ENCODE peak calls at places on chromosomes 5 and 9, in ten cellular contexts. One of them, this sample, is unnamed.

GRCh38 chr5:133366438-133366837 is 245.9 kb downstream of the FSTL4 start:
- DNase-seq in cardiac fibroblast: no peak
- DNase-seq in PC-9: no peak
- DNase-seq in osteocyte: no peak
- DNase-seq in heart left ventricle: no peak
- DNase-seq in stomach: no peak
- DNase-seq in AG09319: no peak
- DNase-seq in left lung: no peak
- DNase-seq in glutamatergic neuron: no peak
- DNase-seq in uterus: no peak
- DNase-seq in this sample: no peak

GRCh38 chr5:123132330-123132729 is 43.3 kb downstream of the PRDM6 start:
- DNase-seq in AG09319: no peak
- DNase-seq in glutamatergic neuron: no peak
- DNase-seq in uterus: no peak
- DNase-seq in left lung: no peak
- DNase-seq in stomach: no peak
- DNase-seq in heart left ventricle: no peak
- DNase-seq in cardiac fibroblast: peak
- DNase-seq in PC-9: no peak
- DNase-seq in osteocyte: no peak
- DNase-seq in this sample: no peak

GRCh38 chr9:84991506-84991855 is 322.0 kb downstream of the NTRK2 start:
- DNase-seq in heart left ventricle: no peak
- DNase-seq in glutamatergic neuron: no peak
- DNase-seq in osteocyte: no peak
- DNase-seq in uterus: no peak
- DNase-seq in AG09319: no peak
- DNase-seq in stomach: no peak
- DNase-seq in PC-9: no peak
- DNase-seq in left lung: no peak
- DNase-seq in cardiac fibroblast: no peak
- DNase-seq in this sample: no peak

GRCh38 chr5:35857004-35857345 is 284 bp downstream of the IL7R start:
- DNase-seq in glutamatergic neuron: no peak
- DNase-seq in uterus: no peak
- DNase-seq in heart left ventricle: no peak
- DNase-seq in left lung: no peak
- DNase-seq in osteocyte: no peak
- DNase-seq in PC-9: no peak
- DNase-seq in AG09319: no peak
- DNase-seq in cardiac fibroblast: no peak
- DNase-seq in stomach: no peak
- DNase-seq in this sample: no peak

GRCh38 chr9:91897201-91897600 is 52.8 kb downstream of the ROR2 start:
- DNase-seq in left lung: no peak
- DNase-seq in osteocyte: no peak
- DNase-seq in uterus: no peak
- DNase-seq in glutamatergic neuron: no peak
- DNase-seq in cardiac fibroblast: no peak
- DNase-seq in heart left ventricle: no peak
- DNase-seq in AG09319: no peak
- DNase-seq in PC-9: no peak
- DNase-seq in stomach: no peak
- DNase-seq in this sample: no peak

GRCh38 chr5:14628346-14628745 is 36.2 kb upstream of the OTULIN start:
- DNase-seq in heart left ventricle: peak
- DNase-seq in glutamatergic neuron: no peak
- DNase-seq in osteocyte: no peak
- DNase-seq in PC-9: no peak
- DNase-seq in cardiac fibroblast: peak
- DNase-seq in AG09319: peak
- DNase-seq in stomach: no peak
- DNase-seq in uterus: no peak
- DNase-seq in left lung: no peak
- DNase-seq in this sample: peak

GRCh38 chr5:9124837-9125236 is 421.0 kb downstream of the SEMA5A start:
- DNase-seq in osteocyte: no peak
- DNase-seq in AG09319: no peak
- DNase-seq in heart left ventricle: no peak
- DNase-seq in left lung: no peak
- DNase-seq in PC-9: no peak
- DNase-seq in stomach: no peak
- DNase-seq in glutamatergic neuron: no peak
- DNase-seq in uterus: no peak
- DNase-seq in cardiac fibroblast: no peak
- DNase-seq in this sample: no peak

GRCh38 chr5:159902444-159903121 is 13.7 kb upstream of the ADRA1B start:
- DNase-seq in AG09319: no peak
- DNase-seq in cardiac fibroblast: peak
- DNase-seq in PC-9: peak
- DNase-seq in left lung: no peak
- DNase-seq in heart left ventricle: no peak
- DNase-seq in glutamatergic neuron: no peak
- DNase-seq in osteocyte: no peak
- DNase-seq in uterus: no peak
- DNase-seq in stomach: no peak
- DNase-seq in this sample: no peak

GRCh38 chr9:82599550-82599949 is 463.4 kb downstream of the RASEF start:
- DNase-seq in PC-9: no peak
- DNase-seq in left lung: no peak
- DNase-seq in uterus: no peak
- DNase-seq in AG09319: no peak
- DNase-seq in glutamatergic neuron: no peak
- DNase-seq in cardiac fibroblast: no peak
- DNase-seq in stomach: no peak
- DNase-seq in osteocyte: no peak
- DNase-seq in heart left ventricle: no peak
- DNase-seq in this sample: no peak

GRCh38 chr5:34859253-34859652 is 20.3 kb downstream of the TTC23L start:
- DNase-seq in heart left ventricle: no peak
- DNase-seq in left lung: no peak
- DNase-seq in osteocyte: no peak
- DNase-seq in stomach: no peak
- DNase-seq in PC-9: no peak
- DNase-seq in cardiac fibroblast: no peak
- DNase-seq in AG09319: no peak
- DNase-seq in uterus: no peak
- DNase-seq in glutamatergic neuron: no peak
- DNase-seq in this sample: no peak

GRCh38 chr5:75701856-75702255 is 15.4 kb downstream of the POC5 start:
- DNase-seq in stomach: no peak
- DNase-seq in AG09319: no peak
- DNase-seq in glutamatergic neuron: no peak
- DNase-seq in PC-9: no peak
- DNase-seq in osteocyte: no peak
- DNase-seq in heart left ventricle: no peak
- DNase-seq in cardiac fibroblast: no peak
- DNase-seq in uterus: no peak
- DNase-seq in left lung: no peak
- DNase-seq in this sample: no peak

GRCh38 chr5:36393656-36394438 is 92.1 kb upstream of the RANBP3L start:
- DNase-seq in stomach: no peak
- DNase-seq in heart left ventricle: no peak
- DNase-seq in left lung: no peak
- DNase-seq in AG09319: no peak
- DNase-seq in osteocyte: no peak
- DNase-seq in cardiac fibroblast: no peak
- DNase-seq in glutamatergic neuron: no peak
- DNase-seq in PC-9: no peak
- DNase-seq in uterus: no peak
- DNase-seq in this sample: no peak

GRCh38 chr9:98034593-98035546 is 21.7 kb upstream of the NANS start:
- DNase-seq in uterus: peak
- DNase-seq in glutamatergic neuron: peak
- DNase-seq in stomach: peak
- DNase-seq in osteocyte: peak
- DNase-seq in PC-9: no peak
- DNase-seq in cardiac fibroblast: peak
- DNase-seq in heart left ventricle: peak
- DNase-seq in left lung: peak
- DNase-seq in AG09319: peak
- DNase-seq in this sample: peak

DNA sequence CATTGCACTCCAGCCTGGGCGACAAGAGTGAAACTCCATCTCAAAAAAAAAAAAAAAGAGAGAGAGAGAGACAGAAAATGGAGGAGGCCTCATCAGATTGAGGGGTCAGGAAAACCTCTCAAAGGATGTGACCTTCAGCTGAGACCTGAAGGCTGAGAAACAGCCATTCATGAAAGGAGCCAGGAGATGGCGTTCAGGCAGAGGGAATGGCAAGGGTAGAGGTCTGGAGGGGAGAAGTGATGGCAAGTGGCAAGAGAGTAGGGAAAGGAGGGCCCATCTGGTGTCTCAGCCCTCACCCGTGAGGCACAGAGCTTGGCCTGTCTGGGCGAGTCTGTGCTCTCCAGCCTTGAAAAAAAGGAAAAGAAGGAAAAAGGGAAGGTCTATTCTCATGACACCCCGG is 17.0 kb downstream of the CAMK2A start:
- DNase-seq in osteocyte: no peak
- DNase-seq in uterus: no peak
- DNase-seq in PC-9: peak
- DNase-seq in cardiac fibroblast: peak
- DNase-seq in stomach: no peak
- DNase-seq in glutamatergic neuron: peak
- DNase-seq in AG09319: peak
- DNase-seq in heart left ventricle: no peak
- DNase-seq in left lung: no peak
- DNase-seq in this sample: no peak
- TF ChIP-seq CTCF in osteocyte: peak
- TF ChIP-seq CTCF in uterus: peak
- TF ChIP-seq CTCF in PC-9: peak
- TF ChIP-seq CTCF in cardiac fibroblast: peak
- TF ChIP-seq CTCF in stomach: no peak
- TF ChIP-seq CTCF in glutamatergic neuron: no peak
- TF ChIP-seq CTCF in AG09319: peak
- TF ChIP-seq CTCF in heart left ventricle: no peak
- TF ChIP-seq CTCF in left lung: no peak
- TF ChIP-seq CTCF in this sample: peak

DNA sequence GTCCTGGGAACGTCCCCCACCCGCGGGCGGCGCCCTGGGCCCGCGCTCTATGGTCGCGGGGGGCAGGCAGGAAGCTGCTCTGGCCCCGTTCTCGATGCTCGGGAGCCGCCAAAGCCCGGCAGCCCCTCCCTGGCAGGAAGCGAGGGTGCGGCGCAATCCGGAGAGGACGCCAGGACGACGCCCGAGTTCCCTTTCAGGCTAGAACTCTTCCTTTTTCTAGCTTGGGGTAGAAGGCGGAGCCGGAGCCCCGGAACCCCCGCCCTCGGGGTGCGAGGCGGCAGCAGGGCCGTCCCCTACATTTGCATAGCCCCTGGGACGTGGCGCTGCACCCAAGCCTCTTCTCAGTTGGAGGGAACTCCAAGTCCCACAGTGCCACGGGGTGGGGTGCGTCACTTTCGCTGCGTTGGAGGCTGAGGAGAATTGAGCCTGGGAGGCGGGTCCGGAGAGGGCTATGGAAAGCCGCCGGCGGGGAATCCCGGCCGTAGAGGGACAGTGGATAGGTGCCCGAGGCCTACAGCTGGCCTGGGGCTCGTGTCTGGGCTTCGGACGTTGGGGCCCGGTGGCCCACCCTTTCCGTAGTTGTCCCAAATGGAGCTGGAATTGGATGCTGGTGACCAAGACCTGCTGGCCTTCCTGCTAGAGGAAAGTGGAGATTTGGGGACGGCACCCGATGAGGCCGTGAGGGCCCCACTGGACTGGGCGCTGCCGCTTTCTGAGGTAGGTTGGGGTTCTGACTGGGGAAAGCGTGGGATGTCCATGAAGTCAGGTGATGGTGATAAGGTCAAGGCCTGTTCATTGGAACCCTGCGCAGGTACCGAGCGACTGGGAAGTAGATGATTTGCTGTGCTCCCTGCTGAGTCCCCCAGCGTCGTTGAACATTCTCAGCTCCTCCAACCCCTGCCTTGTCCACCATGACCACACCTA is at the start of the genes CREB3 and TLN1:
- DNase-seq in uterus: peak
- DNase-seq in left lung: peak
- DNase-seq in heart left ventricle: peak
- DNase-seq in AG09319: peak
- DNase-seq in cardiac fibroblast: peak
- DNase-seq in glutamatergic neuron: peak
- DNase-seq in PC-9: peak
- DNase-seq in osteocyte: peak
- DNase-seq in stomach: peak
- DNase-seq in this sample: peak
- TF ChIP-seq CTCF in uterus: peak
- TF ChIP-seq CTCF in left lung: peak
- TF ChIP-seq CTCF in heart left ventricle: peak
- TF ChIP-seq CTCF in AG09319: peak
- TF ChIP-seq CTCF in cardiac fibroblast: no peak
- TF ChIP-seq CTCF in glutamatergic neuron: no peak
- TF ChIP-seq CTCF in PC-9: no peak
- TF ChIP-seq CTCF in osteocyte: no peak
- TF ChIP-seq CTCF in stomach: peak
- TF ChIP-seq CTCF in this sample: peak

GRCh38 chr5:137822158-137822764 is 45.4 kb upstream of the MYOT start:
- DNase-seq in uterus: peak
- DNase-seq in cardiac fibroblast: peak
- DNase-seq in osteocyte: no peak
- DNase-seq in PC-9: no peak
- DNase-seq in heart left ventricle: no peak
- DNase-seq in left lung: no peak
- DNase-seq in AG09319: no peak
- DNase-seq in glutamatergic neuron: peak
- DNase-seq in stomach: peak
- DNase-seq in this sample: peak
- TF ChIP-seq CTCF in uterus: peak
- TF ChIP-seq CTCF in cardiac fibroblast: peak
- TF ChIP-seq CTCF in osteocyte: peak
- TF ChIP-seq CTCF in PC-9: peak
- TF ChIP-seq CTCF in heart left ventricle: peak
- TF ChIP-seq CTCF in left lung: no peak
- TF ChIP-seq CTCF in AG09319: peak
- TF ChIP-seq CTCF in glutamatergic neuron: no peak
- TF ChIP-seq CTCF in stomach: peak
- TF ChIP-seq CTCF in this sample: no peak

DNA sequence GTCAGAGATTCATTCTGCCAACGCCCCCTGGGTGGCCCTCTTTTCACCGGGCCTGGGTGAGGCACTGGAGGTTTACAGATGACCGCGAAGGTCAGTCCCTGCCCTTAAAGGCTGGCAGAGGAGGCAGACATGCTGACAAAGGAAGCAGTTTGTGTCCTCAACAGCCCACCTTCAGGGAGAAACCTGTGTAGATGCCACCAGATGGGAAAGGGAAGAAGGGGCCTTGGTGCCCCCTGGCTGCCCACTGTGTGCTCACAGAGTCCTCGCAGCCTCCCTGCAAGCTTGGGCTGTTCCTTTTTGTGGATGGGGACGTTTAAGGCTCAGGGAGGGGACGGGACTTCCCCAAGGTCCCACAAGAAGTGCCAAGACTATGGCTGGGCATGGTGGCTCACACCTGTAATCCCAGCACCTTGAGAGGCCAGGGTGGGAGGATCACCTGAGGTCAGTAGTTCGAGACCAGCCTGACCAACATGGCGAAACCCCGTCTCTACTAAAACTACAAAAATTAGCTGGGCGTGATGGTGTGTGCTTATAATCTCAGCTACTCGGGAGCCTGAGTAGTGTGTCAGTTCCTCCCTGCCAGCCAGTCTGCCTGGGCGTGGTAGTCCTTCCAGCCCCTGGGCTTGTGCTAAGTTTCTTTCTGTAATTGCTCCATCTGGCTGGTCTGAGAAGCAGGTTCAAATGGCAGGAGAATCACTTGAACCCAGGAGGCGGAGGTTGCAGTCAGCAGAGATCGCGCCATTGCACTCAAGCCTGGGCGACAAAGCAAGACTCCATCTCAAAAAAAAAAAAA is 36.2 kb downstream of the NEK6 start:
- DNase-seq in PC-9: no peak
- DNase-seq in AG09319: no peak
- DNase-seq in osteocyte: no peak
- DNase-seq in cardiac fibroblast: peak
- DNase-seq in heart left ventricle: no peak
- DNase-seq in uterus: no peak
- DNase-seq in glutamatergic neuron: no peak
- DNase-seq in left lung: no peak
- DNase-seq in stomach: no peak
- DNase-seq in this sample: no peak
- TF ChIP-seq CTCF in PC-9: no peak
- TF ChIP-seq CTCF in AG09319: no peak
- TF ChIP-seq CTCF in osteocyte: peak
- TF ChIP-seq CTCF in cardiac fibroblast: peak
- TF ChIP-seq CTCF in heart left ventricle: no peak
- TF ChIP-seq CTCF in uterus: no peak
- TF ChIP-seq CTCF in glutamatergic neuron: no peak
- TF ChIP-seq CTCF in left lung: no peak
- TF ChIP-seq CTCF in stomach: no peak
- TF ChIP-seq CTCF in this sample: no peak

This sample was measured in GM13976.